ENCODE peak calls at places on chromosomes 12 and 14, in eight cellular contexts. H is fibroblast of mammary gland; A is progenitor cell of endocrine pancreas; V is A549; C is D721Med; I is colonic mucosa; K is CD4-positive, alpha-beta T cell; E is activated CD8-positive, alpha-beta T cell treated with anti-CD3 and anti-CD28 coated beads for 36 hours. O is an unnamed sample.

GRCh38 chr14:82725188-82725587 is 1191.5 kb upstream of the SEL1L start:
- DNase-seq in H (peak), A (no peak), V (no peak), C (no peak), I (no peak), K (no peak), E (no peak), O (no peak)

GRCh38 chr12:22282283-22282682 is 52.2 kb downstream of the ST8SIA1 start:
- DNase-seq in H (peak), A (no peak), V (peak), C (no peak), I (no peak), K (no peak), E (no peak), O (no peak)

GRCh38 chr14:60179296-60179924 is 14.2 kb upstream of the DHRS7 start:
- DNase-seq in H (peak), A (no peak), V (peak), C (no peak), I (no peak), K (no peak), E (no peak), O (no peak)

GRCh38 chr14:90056821-90057220 is 5.0 kb upstream of the KCNK13 start:
- DNase-seq in H (no peak), A (no peak), V (no peak), C (no peak), I (no peak), K (no peak), E (no peak), O (no peak)

GRCh38 chr14:21846227-21846885 is 172.7 kb upstream of the OR4E1 start:
- DNase-seq in H (peak), A (no peak), V (peak), C (no peak), I (peak), K (peak), E (peak), O (peak)

GRCh38 chr14:64707661-64708060 is 3.4 kb downstream of the PLEKHG3 start:
- DNase-seq in H (peak), A (no peak), V (peak), C (no peak), I (no peak), K (no peak), E (no peak), O (no peak)

GRCh38 chr12:104677441-104678089 is 220.8 kb downstream of the CHST11 start:
- DNase-seq in H (no peak), A (no peak), V (no peak), C (no peak), I (no peak), K (no peak), E (no peak), O (no peak)

GRCh38 chr12:4478933-4479332 is 33.3 kb upstream of the FGF6 start:
- DNase-seq in H (no peak), A (no peak), V (no peak), C (no peak), I (no peak), K (no peak), E (no peak), O (no peak)

GRCh38 chr14:64200170-64200569 is 94.0 kb downstream of the ESR2 start:
- DNase-seq in H (no peak), A (no peak), V (no peak), C (no peak), I (no peak), K (no peak), E (no peak), O (no peak)

GRCh38 chr14:49679271-49679670 is 8.7 kb downstream of the POLE2 start:
- DNase-seq in H (peak), A (no peak), V (no peak), C (no peak), I (no peak), K (no peak), E (no peak), O (no peak)

GRCh38 chr14:50928002-50928635 is 16.2 kb downstream of the PYGL start:
- DNase-seq in H (peak), A (no peak), V (no peak), C (no peak), I (peak), K (no peak), E (no peak), O (peak)

GRCh38 chr14:22819191-22819988 is 4.2 kb upstream of the SLC7A7 start:
- DNase-seq in H (peak), A (no peak), V (peak), C (no peak), I (peak), K (no peak), E (no peak), O (peak)

GRCh38 chr12:113659416-113659815 is 187.7 kb upstream of the LHX5 start:
- DNase-seq in H (no peak), A (no peak), V (no peak), C (peak), I (no peak), K (no peak), E (no peak), O (no peak)

GRCh38 chr14:33617154-33617553 is 333.7 kb downstream of the EGLN3 start:
- DNase-seq in H (peak), A (no peak), V (no peak), C (no peak), I (no peak), K (no peak), E (no peak), O (no peak)

GRCh38 chr12:42918387-42918786 is 328.8 kb upstream of the PRICKLE1 start:
- DNase-seq in H (no peak), A (no peak), V (no peak), C (no peak), I (no peak), K (no peak), E (no peak), O (no peak)

GRCh38 chr12:28539691-28540323 is 349.6 kb downstream of the CCDC91 start:
- DNase-seq in H (peak), A (no peak), V (no peak), C (no peak), I (no peak), K (no peak), E (no peak), O (no peak)

GRCh38 chr12:122996621-122997342 is 16.3 kb downstream of the ARL6IP4 start:
- DNase-seq in H (no peak), A (no peak), V (no peak), C (no peak), I (no peak), K (no peak), E (no peak), O (no peak)

GRCh38 chr12:1083086-1083887 is 92.3 kb downstream of the ERC1 start:
- DNase-seq in H (peak), A (no peak), V (no peak), C (no peak), I (no peak), K (no peak), E (no peak), O (no peak)

GRCh38 chr14:94337274-94337673 is 14.1 kb upstream of the SERPINA6 start:
- DNase-seq in H (peak), A (no peak), V (no peak), C (no peak), I (no peak), K (no peak), E (peak), O (no peak)

GRCh38 chr14:96221841-96222240 is 17.2 kb downstream of the BDKRB2 start:
- DNase-seq in H (no peak), A (no peak), V (no peak), C (no peak), I (no peak), K (no peak), E (no peak), O (no peak)

GRCh38 chr14:96227428-96227827 is 22.8 kb downstream of the BDKRB2 start:
- DNase-seq in H (no peak), A (no peak), V (no peak), C (no peak), I (no peak), K (no peak), E (no peak), O (no peak)

GRCh38 chr14:96229315-96229714 is 24.7 kb downstream of the BDKRB2 start:
- DNase-seq in H (peak), A (no peak), V (no peak), C (no peak), I (no peak), K (no peak), E (no peak), O (no peak)

GRCh38 chr14:96224480-96225096 is 19.9 kb downstream of the BDKRB2 start:
- DNase-seq in H (no peak), A (no peak), V (no peak), C (no peak), I (peak), K (no peak), E (no peak), O (no peak)

DNA sequence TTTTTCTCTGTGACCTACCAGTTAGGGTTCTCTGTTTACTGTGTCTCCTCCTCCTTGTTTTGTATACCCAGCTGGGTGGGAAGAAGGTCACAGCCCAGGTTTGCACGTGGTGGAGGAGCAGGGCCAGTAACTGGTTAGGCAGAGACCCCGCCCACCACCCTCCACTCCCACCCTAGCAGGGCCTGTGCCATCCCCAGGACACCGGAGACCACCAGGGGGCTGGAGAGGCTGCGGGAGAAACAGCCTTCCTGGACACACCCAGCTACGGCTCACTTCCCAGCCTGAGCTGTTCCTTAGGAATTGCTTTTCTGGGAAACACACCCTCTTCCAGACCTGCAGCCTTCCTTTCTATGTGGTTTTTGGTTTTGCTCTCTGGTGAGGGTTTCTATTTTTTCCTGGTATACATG is 21.1 kb downstream of the BDKRB2 start:
- DNase-seq in H (peak), A (peak), V (peak), C (no peak), I (peak), K (no peak), E (no peak), O (no peak)
- TF ChIP-seq CTCF in H (peak), A (peak), V (no peak), C (no peak), I (no peak), K (no peak), E (no peak), O (no peak)

DNA sequence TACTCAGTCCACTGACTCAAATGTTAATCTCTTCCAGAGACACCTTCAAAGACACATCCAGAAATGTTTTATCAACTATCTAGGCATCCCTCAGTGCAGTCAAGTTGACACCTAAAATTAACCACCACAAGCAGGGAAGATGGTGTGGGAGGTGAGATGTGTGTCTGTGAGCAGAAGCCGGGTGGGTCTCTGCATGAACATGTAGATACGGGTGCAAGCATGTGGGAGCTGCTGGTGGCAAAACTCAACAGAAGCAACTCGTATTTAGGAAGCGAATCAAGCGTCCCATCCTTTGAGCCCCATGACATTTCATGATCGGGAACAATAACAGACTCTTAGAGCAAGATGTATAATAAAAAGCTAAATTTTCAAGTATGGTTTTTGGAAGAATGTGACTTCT is 110.0 kb upstream of the C14orf180 start:
- DNase-seq in H (no peak), A (no peak), V (no peak), C (no peak), I (no peak), K (no peak), E (no peak), O (no peak)
- TF ChIP-seq CTCF in H (no peak), A (no peak), V (no peak), C (no peak), I (no peak), K (no peak), E (no peak), O (no peak)

GRCh38 chr14:95994593-95994928 is 44.6 kb upstream of the C14orf132 start:
- DNase-seq in H (no peak), A (no peak), V (no peak), C (no peak), I (no peak), K (no peak), E (no peak), O (no peak)
- TF ChIP-seq CTCF in H (no peak), A (no peak), V (no peak), C (no peak), I (no peak), K (peak), E (no peak), O (no peak)

DNA sequence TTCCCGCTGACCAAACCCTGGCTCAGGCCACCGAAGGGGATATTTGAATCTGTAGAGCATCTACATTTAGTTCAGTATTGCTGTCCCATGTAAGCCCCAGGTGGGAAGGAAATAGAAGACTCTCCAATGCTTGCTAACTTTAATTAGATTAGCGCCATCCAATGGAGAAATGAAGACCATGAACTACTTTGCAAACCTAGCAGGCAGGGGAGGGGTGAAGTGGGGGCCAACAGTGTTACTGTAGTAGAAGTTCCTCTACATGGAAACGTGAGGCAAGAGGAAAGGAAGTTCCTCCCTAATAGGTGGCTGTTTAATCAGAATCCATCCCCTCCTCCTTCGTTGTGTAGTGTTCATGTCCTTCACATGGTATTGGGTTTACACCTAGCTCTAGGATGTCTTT is 9.3 kb upstream of the DENND5B start:
- DNase-seq in H (no peak), A (no peak), V (peak), C (no peak), I (no peak), K (no peak), E (no peak), O (no peak)
- TF ChIP-seq CTCF in H (no peak), A (no peak), V (no peak), C (no peak), I (no peak), K (no peak), E (no peak), O (peak)

GRCh38 chr12:45216983-45217485 is 1.1 kb downstream of the ANO6 start:
- DNase-seq in H (peak), A (no peak), V (no peak), C (no peak), I (no peak), K (no peak), E (no peak), O (no peak)
- TF ChIP-seq CTCF in H (no peak), A (no peak), V (no peak), C (no peak), I (no peak), K (no peak), E (no peak), O (no peak)

GRCh38 chr14:77023001-77023996 is 5.2 kb downstream of the IRF2BPL start:
- DNase-seq in H (no peak), A (peak), V (peak), C (no peak), I (peak), K (no peak), E (peak), O (no peak)
- TF ChIP-seq CTCF in H (peak), A (peak), V (no peak), C (no peak), I (no peak), K (no peak), E (no peak), O (no peak)

DNA sequence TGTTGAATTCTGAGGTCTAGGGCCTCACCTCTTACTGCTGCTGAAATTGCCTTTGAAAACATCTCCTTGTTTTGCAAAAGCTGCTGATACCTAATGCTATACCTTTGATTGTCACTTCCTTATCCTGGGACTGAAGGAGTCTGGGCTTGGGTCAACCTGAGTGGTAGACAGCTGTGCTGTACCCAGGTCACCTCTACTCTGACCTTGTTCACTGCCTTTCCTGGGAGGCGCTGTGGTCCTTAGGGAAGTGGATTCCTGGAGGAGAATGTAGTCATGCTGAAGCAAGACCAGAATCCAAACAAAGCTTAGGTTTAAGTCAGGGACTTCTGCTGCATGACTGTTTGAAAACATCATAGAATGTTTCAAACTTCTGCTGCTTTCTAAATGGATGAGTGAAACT is 191.4 kb downstream of the SNAPC1 start:
- DNase-seq in H (no peak), A (no peak), V (no peak), C (no peak), I (no peak), K (no peak), E (no peak), O (no peak)
- TF ChIP-seq CTCF in H (no peak), A (no peak), V (no peak), C (no peak), I (no peak), K (no peak), E (no peak), O (no peak)

GRCh38 chr14:57820581-57820980 is 45.3 kb downstream of the SLC35F4 start:
- DNase-seq in H (no peak), A (no peak), V (no peak), C (no peak), I (no peak), K (no peak), E (no peak), O (no peak)

GRCh38 chr14:57818511-57818910 is 47.4 kb downstream of the SLC35F4 start:
- DNase-seq in H (no peak), A (no peak), V (no peak), C (no peak), I (no peak), K (no peak), E (no peak), O (no peak)

GRCh38 chr14:57816568-57817284 is 49.2 kb downstream of the SLC35F4 start:
- DNase-seq in H (peak), A (no peak), V (no peak), C (no peak), I (no peak), K (no peak), E (peak), O (peak)

GRCh38 chr14:57823015-57823660 is 42.8 kb downstream of the SLC35F4 start:
- DNase-seq in H (no peak), A (no peak), V (no peak), C (no peak), I (no peak), K (no peak), E (no peak), O (no peak)

GRCh38 chr14:57822081-57822480 is 43.8 kb downstream of the SLC35F4 start:
- DNase-seq in H (no peak), A (no peak), V (no peak), C (no peak), I (no peak), K (no peak), E (no peak), O (no peak)
- TF ChIP-seq CTCF in H (no peak), A (no peak), V (no peak), C (no peak), I (no peak), K (no peak), E (no peak), O (no peak)